ENCODE peak calls at places on chromosomes 12 and 14, in six cellular contexts. One of them, this sample, is unnamed.

GRCh38 chr14:26925876-26926584 is 328.2 kb upstream of the NOVA1 start:
- DNase-seq in A549: no peak
- DNase-seq in transverse colon: no peak
- DNase-seq in upper lobe of left lung: peak
- DNase-seq in BJ: no peak
- DNase-seq in HCT116: no peak
- DNase-seq in this sample: no peak

GRCh38 chr14:99234982-99235491 is 37.0 kb downstream of the BCL11B start:
- DNase-seq in A549: no peak
- DNase-seq in transverse colon: no peak
- DNase-seq in upper lobe of left lung: no peak
- DNase-seq in BJ: no peak
- DNase-seq in HCT116: peak
- DNase-seq in this sample: no peak

GRCh38 chr12:59733200-59733599 is 137.4 kb downstream of the SLC16A7 start:
- DNase-seq in A549: no peak
- DNase-seq in transverse colon: no peak
- DNase-seq in upper lobe of left lung: no peak
- DNase-seq in BJ: no peak
- DNase-seq in HCT116: no peak
- DNase-seq in this sample: no peak

GRCh38 chr12:79125358-79125757 is 260.8 kb downstream of the SYT1 start:
- DNase-seq in A549: no peak
- DNase-seq in transverse colon: no peak
- DNase-seq in upper lobe of left lung: no peak
- DNase-seq in BJ: no peak
- DNase-seq in HCT116: no peak
- DNase-seq in this sample: no peak

GRCh38 chr12:93725531-93725930 is 48.4 kb downstream of the CRADD start:
- DNase-seq in A549: no peak
- DNase-seq in transverse colon: no peak
- DNase-seq in upper lobe of left lung: no peak
- DNase-seq in BJ: no peak
- DNase-seq in HCT116: no peak
- DNase-seq in this sample: no peak

GRCh38 chr12:108268397-108268796 is 70.7 kb downstream of the CMKLR1 start:
- DNase-seq in A549: no peak
- DNase-seq in transverse colon: no peak
- DNase-seq in upper lobe of left lung: no peak
- DNase-seq in BJ: no peak
- DNase-seq in HCT116: no peak
- DNase-seq in this sample: no peak

GRCh38 chr14:85934886-85935254 is 404.9 kb downstream of the FLRT2 start:
- DNase-seq in A549: no peak
- DNase-seq in transverse colon: no peak
- DNase-seq in upper lobe of left lung: no peak
- DNase-seq in BJ: no peak
- DNase-seq in HCT116: no peak
- DNase-seq in this sample: no peak

GRCh38 chr12:46585854-46586621 is 213.5 kb upstream of the SLC38A2 start:
- DNase-seq in A549: no peak
- DNase-seq in transverse colon: peak
- DNase-seq in upper lobe of left lung: peak
- DNase-seq in BJ: no peak
- DNase-seq in HCT116: peak
- DNase-seq in this sample: no peak

DNA sequence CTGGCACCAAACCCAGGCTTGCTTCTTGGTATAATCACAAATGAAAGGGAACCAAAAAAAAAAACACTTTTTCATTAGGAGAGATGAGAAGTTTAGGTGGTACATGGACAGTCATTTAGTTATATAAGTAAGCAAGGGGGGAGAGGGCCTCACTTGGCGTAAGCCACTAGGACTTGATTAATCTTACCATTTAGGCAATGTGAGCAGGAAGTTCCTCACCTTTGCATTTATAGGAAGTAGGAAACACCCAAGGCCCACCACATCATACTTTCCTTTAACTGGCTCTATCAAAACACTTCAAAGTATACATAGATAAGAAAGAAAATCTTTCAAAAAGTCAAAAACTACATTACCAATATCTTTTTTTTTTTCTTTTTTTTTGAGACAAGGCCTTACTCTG is 6.7 kb upstream of the RPS6KA5 start:
- DNase-seq in A549: no peak
- DNase-seq in transverse colon: no peak
- DNase-seq in upper lobe of left lung: no peak
- DNase-seq in BJ: no peak
- DNase-seq in HCT116: no peak
- DNase-seq in this sample: no peak
- TF ChIP-seq CTCF in A549: no peak
- TF ChIP-seq CTCF in transverse colon: no peak
- TF ChIP-seq CTCF in upper lobe of left lung: no peak
- TF ChIP-seq CTCF in BJ: no peak
- TF ChIP-seq CTCF in HCT116: no peak
- TF ChIP-seq CTCF in this sample: no peak

GRCh38 chr14:97058589-97058988 is 261.4 kb downstream of the VRK1 start:
- DNase-seq in A549: no peak
- DNase-seq in transverse colon: no peak
- DNase-seq in upper lobe of left lung: no peak
- DNase-seq in BJ: no peak
- DNase-seq in HCT116: no peak
- DNase-seq in this sample: no peak

GRCh38 chr14:97058071-97058470 is 260.9 kb downstream of the VRK1 start:
- DNase-seq in A549: no peak
- DNase-seq in transverse colon: no peak
- DNase-seq in upper lobe of left lung: no peak
- DNase-seq in BJ: no peak
- DNase-seq in HCT116: no peak
- DNase-seq in this sample: no peak

GRCh38 chr14:97061714-97062113 is 264.5 kb downstream of the VRK1 start:
- DNase-seq in A549: no peak
- DNase-seq in transverse colon: no peak
- DNase-seq in upper lobe of left lung: no peak
- DNase-seq in BJ: no peak
- DNase-seq in HCT116: no peak
- DNase-seq in this sample: no peak

GRCh38 chr14:97057238-97057637 is 260.1 kb downstream of the VRK1 start:
- DNase-seq in A549: no peak
- DNase-seq in transverse colon: no peak
- DNase-seq in upper lobe of left lung: no peak
- DNase-seq in BJ: no peak
- DNase-seq in HCT116: no peak
- DNase-seq in this sample: no peak

DNA sequence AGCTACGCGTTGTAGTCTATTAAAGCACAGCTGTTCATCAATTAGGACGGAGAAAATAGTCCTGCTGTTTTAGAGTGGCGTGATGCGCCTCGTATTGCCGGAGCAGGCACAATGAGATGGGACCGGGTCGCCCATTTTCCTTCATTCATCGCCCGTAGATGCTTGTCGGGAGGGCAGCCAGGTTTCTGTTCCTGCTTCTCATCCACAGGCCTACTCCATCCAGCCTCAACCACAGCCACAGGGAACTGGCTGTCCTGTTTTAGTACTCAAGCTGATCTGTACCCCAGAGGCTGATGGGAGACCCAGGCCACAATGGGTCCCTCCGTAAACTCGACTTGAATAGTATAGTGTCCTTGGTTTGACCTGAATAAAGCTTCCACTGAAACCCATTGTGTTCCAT is 264.0 kb downstream of the VRK1 start:
- DNase-seq in A549: no peak
- DNase-seq in transverse colon: peak
- DNase-seq in upper lobe of left lung: no peak
- DNase-seq in BJ: no peak
- DNase-seq in HCT116: no peak
- DNase-seq in this sample: no peak
- TF ChIP-seq CTCF in A549: no peak
- TF ChIP-seq CTCF in transverse colon: no peak
- TF ChIP-seq CTCF in upper lobe of left lung: no peak
- TF ChIP-seq CTCF in BJ: no peak
- TF ChIP-seq CTCF in HCT116: no peak
- TF ChIP-seq CTCF in this sample: no peak

GRCh38 chr12:72264548-72265175 is 7.5 kb upstream of the TRHDE start:
- DNase-seq in A549: no peak
- DNase-seq in transverse colon: no peak
- DNase-seq in upper lobe of left lung: no peak
- DNase-seq in BJ: no peak
- DNase-seq in HCT116: no peak
- DNase-seq in this sample: no peak
- TF ChIP-seq CTCF in A549: peak
- TF ChIP-seq CTCF in transverse colon: peak
- TF ChIP-seq CTCF in upper lobe of left lung: no peak
- TF ChIP-seq CTCF in BJ: peak
- TF ChIP-seq CTCF in HCT116: peak
- TF ChIP-seq CTCF in this sample: peak

DNA sequence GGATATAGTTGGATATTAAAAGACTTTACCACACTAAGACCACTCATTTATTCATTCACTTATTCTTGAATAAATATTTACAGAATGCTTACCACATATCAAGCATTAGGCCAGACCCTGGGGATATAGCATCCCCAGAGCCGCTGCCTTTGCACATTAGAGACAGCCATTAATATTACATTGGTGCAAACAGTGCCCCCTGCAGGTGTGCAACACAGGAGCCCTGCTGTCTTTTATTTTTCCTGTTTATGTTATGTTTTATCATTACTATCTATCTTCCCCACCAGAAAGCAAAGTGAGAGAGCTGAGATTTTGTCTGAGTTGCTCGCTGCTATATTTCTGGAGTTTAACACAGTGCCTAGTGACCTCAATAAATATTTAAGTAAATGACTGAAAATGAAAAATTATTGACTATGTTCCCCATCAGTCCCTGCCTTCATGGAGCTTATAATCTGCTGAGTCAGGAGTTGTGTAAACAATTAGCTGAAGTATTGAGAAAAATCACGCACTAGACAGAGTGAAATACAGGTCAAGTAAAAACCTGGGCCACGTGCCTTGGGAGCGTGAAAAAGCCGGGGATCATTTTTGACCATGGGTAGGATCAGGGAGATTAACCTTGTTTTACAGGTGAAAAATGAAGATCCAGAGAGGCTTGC is 301.6 kb downstream of the PCNX1 start:
- DNase-seq in A549: no peak
- DNase-seq in transverse colon: no peak
- DNase-seq in upper lobe of left lung: no peak
- DNase-seq in BJ: no peak
- DNase-seq in HCT116: no peak
- DNase-seq in this sample: no peak
- TF ChIP-seq CTCF in A549: no peak
- TF ChIP-seq CTCF in transverse colon: no peak
- TF ChIP-seq CTCF in upper lobe of left lung: no peak
- TF ChIP-seq CTCF in BJ: peak
- TF ChIP-seq CTCF in HCT116: no peak
- TF ChIP-seq CTCF in this sample: no peak

DNA sequence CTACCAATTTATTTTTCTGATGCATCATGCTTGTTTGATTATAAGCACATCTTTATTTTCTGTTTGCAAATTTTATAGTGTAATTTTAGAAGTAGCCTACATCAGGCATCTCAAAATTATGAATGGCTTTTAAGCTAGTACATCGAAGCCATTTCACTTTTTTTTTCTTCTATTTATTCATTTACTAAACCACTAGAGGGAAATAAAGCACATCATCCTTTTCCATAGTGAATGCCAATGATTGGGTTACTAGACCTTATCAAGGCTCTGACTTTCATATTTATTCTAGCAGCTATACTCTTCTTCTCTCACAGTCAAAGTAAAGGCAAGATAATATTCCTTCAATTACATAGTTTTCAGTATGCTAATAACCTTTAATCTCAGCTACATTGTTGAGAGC is 736.4 kb upstream of the LRFN5 start:
- DNase-seq in A549: no peak
- DNase-seq in transverse colon: no peak
- DNase-seq in upper lobe of left lung: no peak
- DNase-seq in BJ: no peak
- DNase-seq in HCT116: no peak
- DNase-seq in this sample: no peak
- TF ChIP-seq CTCF in A549: no peak
- TF ChIP-seq CTCF in transverse colon: no peak
- TF ChIP-seq CTCF in upper lobe of left lung: no peak
- TF ChIP-seq CTCF in BJ: no peak
- TF ChIP-seq CTCF in HCT116: no peak
- TF ChIP-seq CTCF in this sample: peak

GRCh38 chr12:2640709-2641108 is 154.1 kb upstream of the FKBP4 start:
- DNase-seq in A549: peak
- DNase-seq in transverse colon: peak
- DNase-seq in upper lobe of left lung: no peak
- DNase-seq in BJ: peak
- DNase-seq in HCT116: peak
- DNase-seq in this sample: no peak

GRCh38 chr12:2640281-2640680 is 154.5 kb upstream of the FKBP4 start:
- DNase-seq in A549: peak
- DNase-seq in transverse colon: peak
- DNase-seq in upper lobe of left lung: no peak
- DNase-seq in BJ: no peak
- DNase-seq in HCT116: no peak
- DNase-seq in this sample: no peak

GRCh38 chr12:2642176-2642892 is 152.4 kb upstream of the FKBP4 start:
- DNase-seq in A549: no peak
- DNase-seq in transverse colon: peak
- DNase-seq in upper lobe of left lung: no peak
- DNase-seq in BJ: no peak
- DNase-seq in HCT116: no peak
- DNase-seq in this sample: no peak

GRCh38 chr12:2641761-2642160 is 153.0 kb upstream of the FKBP4 start:
- DNase-seq in A549: no peak
- DNase-seq in transverse colon: peak
- DNase-seq in upper lobe of left lung: no peak
- DNase-seq in BJ: no peak
- DNase-seq in HCT116: no peak
- DNase-seq in this sample: no peak

DNA sequence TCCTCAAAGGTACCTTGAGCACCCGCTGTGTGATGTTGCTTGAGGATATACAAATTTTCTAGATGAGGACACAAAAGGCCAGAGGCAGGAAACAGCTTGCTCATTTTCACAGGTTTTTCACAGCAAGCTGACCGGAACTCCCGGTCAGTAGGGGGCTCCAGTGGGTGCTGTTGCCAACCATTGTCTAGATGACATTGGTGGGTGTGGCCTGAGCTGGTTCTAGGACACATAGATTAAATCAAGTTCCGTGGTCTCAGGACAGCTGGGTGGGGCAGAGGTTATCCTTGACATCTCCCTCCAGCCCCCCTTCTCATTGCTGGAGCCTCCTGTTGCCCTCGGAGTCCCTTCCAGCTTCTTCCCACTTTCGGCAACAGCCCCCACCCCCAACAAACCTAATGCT is 153.6 kb upstream of the FKBP4 start:
- DNase-seq in A549: peak
- DNase-seq in transverse colon: peak
- DNase-seq in upper lobe of left lung: no peak
- DNase-seq in BJ: no peak
- DNase-seq in HCT116: peak
- DNase-seq in this sample: no peak
- TF ChIP-seq CTCF in A549: peak
- TF ChIP-seq CTCF in transverse colon: no peak
- TF ChIP-seq CTCF in upper lobe of left lung: no peak
- TF ChIP-seq CTCF in BJ: peak
- TF ChIP-seq CTCF in HCT116: peak
- TF ChIP-seq CTCF in this sample: peak

This sample was measured in D721Med.